ENCODE peak calls at places on chromosomes 3 and 15, in six cellular contexts. S is A549, O is GM12878, E is K562, A is upper lobe of left lung, N is HepG2. X is an unnamed sample.

GRCh38 chr3:58179235-58180098 is 31.3 kb downstream of the DNASE1L3 start:
- ATAC-seq in S (peak), O (no peak), E (no peak), A (no peak), N (peak), X (no peak)

GRCh38 chr15:51801391-51801835 is 28.0 kb upstream of the TMOD3 start:
- ATAC-seq in S (peak), O (peak), E (peak), A (peak), N (peak), X (no peak)

GRCh38 chr3:127779747-127780146 is 42.6 kb downstream of the MGLL start:
- ATAC-seq in S (no peak), O (peak), E (no peak), A (no peak), N (no peak), X (peak)

GRCh38 chr3:178826437-178827010 is 245.1 kb downstream of the ZMAT3 start:
- ATAC-seq in S (no peak), O (peak), E (no peak), A (no peak), N (no peak), X (no peak)

GRCh38 chr3:33897306-33897705 is 98.9 kb downstream of the PDCD6IP start:
- ATAC-seq in S (no peak), O (no peak), E (no peak), A (no peak), N (no peak), X (no peak)

GRCh38 chr3:10929978-10930620 is 62.4 kb upstream of the SLC6A1 start:
- ATAC-seq in S (no peak), O (no peak), E (no peak), A (no peak), N (no peak), X (no peak)

GRCh38 chr15:79673416-79674123 is 223.2 kb downstream of the MTHFS start:
- ATAC-seq in S (peak), O (peak), E (no peak), A (peak), N (no peak), X (no peak)

GRCh38 chr15:35290301-35290721 is 205.2 kb upstream of the NANOGP8 start:
- ATAC-seq in S (no peak), O (no peak), E (no peak), A (no peak), N (no peak), X (no peak)

GRCh38 chr3:3191675-3192480 is 12.4 kb upstream of the CRBN start:
- ATAC-seq in S (no peak), O (no peak), E (peak), A (no peak), N (no peak), X (no peak)

GRCh38 chr3:136929984-136930671 is 27.7 kb upstream of the IL20RB start:
- ATAC-seq in S (no peak), O (no peak), E (no peak), A (peak), N (no peak), X (peak)

GRCh38 chr3:47083786-47084185 is 80.1 kb downstream of the SETD2 start:
- ATAC-seq in S (no peak), O (peak), E (no peak), A (peak), N (no peak), X (no peak)

GRCh38 chr3:112109313-112109712 is 23.1 kb downstream of the C3orf52 start:
- ATAC-seq in S (no peak), O (no peak), E (no peak), A (no peak), N (peak), X (no peak)

GRCh38 chr15:70268698-70269251 is 171.1 kb upstream of the TLE3 start:
- ATAC-seq in S (no peak), O (peak), E (no peak), A (no peak), N (no peak), X (no peak)

GRCh38 chr3:48320994-48321393 is 12.5 kb downstream of the SPINK8 start:
- ATAC-seq in S (no peak), O (no peak), E (no peak), A (no peak), N (no peak), X (no peak)

GRCh38 chr3:9785602-9786001 is 6.7 kb downstream of the TADA3 start:
- ATAC-seq in S (no peak), O (no peak), E (peak), A (no peak), N (no peak), X (no peak)

GRCh38 chr3:9784876-9785443 is 7.3 kb downstream of the TADA3 start:
- ATAC-seq in S (no peak), O (no peak), E (no peak), A (no peak), N (no peak), X (peak)

GRCh38 chr3:9787714-9788113 is 4.6 kb downstream of the TADA3 start:
- ATAC-seq in S (no peak), O (no peak), E (no peak), A (no peak), N (no peak), X (no peak)

GRCh38 chr3:9786209-9786739 is 6.0 kb downstream of the TADA3 start:
- ATAC-seq in S (no peak), O (no peak), E (peak), A (no peak), N (no peak), X (no peak)

GRCh38 chr3:9786825-9787654 is 5.2 kb downstream of the TADA3 start:
- ATAC-seq in S (no peak), O (peak), E (peak), A (no peak), N (no peak), X (no peak)
- TF ChIP-seq CTCF in S (peak), O (peak), E (peak), A (no peak), N (peak), X (peak)

GRCh38 chr3:122913539-122914100 is 113.9 kb downstream of the SEMA5B start:
- ATAC-seq in S (no peak), O (no peak), E (no peak), A (no peak), N (no peak), X (no peak)
- TF ChIP-seq EP300 in S (no peak), O (no peak), E (no peak), A (no peak), N (no peak), X (no peak)

GRCh38 chr3:119434703-119435102 is 28.7 kb downstream of the TMEM39A start:
- ATAC-seq in S (no peak), O (no peak), E (no peak), A (no peak), N (no peak), X (no peak)
- TF ChIP-seq CTCF in S (no peak), O (no peak), E (no peak), A (no peak), N (no peak), X (no peak)

GRCh38 chr15:25188051-25188450 is 233.3 kb downstream of the SNRPN start:
- ATAC-seq in S (no peak), O (no peak), E (no peak), A (no peak), N (no peak), X (no peak)

GRCh38 chr15:25186906-25187645 is 232.3 kb downstream of the SNRPN start:
- ATAC-seq in S (no peak), O (no peak), E (no peak), A (no peak), N (no peak), X (no peak)

GRCh38 chr15:25189551-25189950 is 234.8 kb downstream of the SNRPN start:
- ATAC-seq in S (no peak), O (no peak), E (no peak), A (no peak), N (no peak), X (no peak)

GRCh38 chr15:25186411-25186810 is 231.6 kb downstream of the SNRPN start:
- ATAC-seq in S (no peak), O (no peak), E (no peak), A (no peak), N (no peak), X (no peak)

GRCh38 chr15:25188551-25189101 is 233.8 kb downstream of the SNRPN start:
- ATAC-seq in S (no peak), O (no peak), E (no peak), A (no peak), N (no peak), X (no peak)
- TF ChIP-seq EP300 in S (no peak), O (no peak), E (no peak), A (no peak), N (no peak), X (no peak)

DNA sequence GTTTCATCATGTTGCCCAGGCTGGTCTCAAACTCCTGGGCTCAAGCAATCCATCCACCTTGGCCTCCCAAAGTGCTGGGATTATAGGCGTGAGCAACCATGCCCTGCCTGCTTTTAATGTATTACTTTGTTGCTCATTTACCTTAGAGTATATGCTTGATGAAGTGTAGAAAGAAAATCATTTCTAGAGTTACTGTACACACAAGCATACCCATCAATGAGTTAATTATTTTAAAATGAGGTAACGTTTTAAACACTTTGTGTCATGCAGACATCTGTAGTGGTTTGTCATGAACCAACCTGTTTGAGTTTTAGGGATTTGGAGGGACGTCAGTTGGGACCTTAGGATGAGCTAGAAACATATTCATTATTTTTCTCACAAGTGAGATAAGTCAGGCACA is 332.4 kb upstream of the IGF1R start:
- ATAC-seq in S (no peak), O (no peak), E (no peak), A (no peak), N (no peak), X (no peak)
- TF ChIP-seq CTCF in S (no peak), O (no peak), E (no peak), A (no peak), N (no peak), X (no peak)

GRCh38 chr3:80668100-80668499 is 900.3 kb upstream of the ROBO1 start:
- ATAC-seq in S (no peak), O (no peak), E (no peak), A (no peak), N (no peak), X (no peak)

GRCh38 chr3:80668600-80669281 is 900.9 kb upstream of the ROBO1 start:
- ATAC-seq in S (no peak), O (no peak), E (no peak), A (no peak), N (peak), X (no peak)

GRCh38 chr3:80663426-80663825 is 895.6 kb upstream of the ROBO1 start:
- ATAC-seq in S (no peak), O (no peak), E (no peak), A (no peak), N (no peak), X (no peak)
- TF ChIP-seq EP300 in S (no peak), O (no peak), E (no peak), A (no peak), N (no peak), X (no peak)

DNA sequence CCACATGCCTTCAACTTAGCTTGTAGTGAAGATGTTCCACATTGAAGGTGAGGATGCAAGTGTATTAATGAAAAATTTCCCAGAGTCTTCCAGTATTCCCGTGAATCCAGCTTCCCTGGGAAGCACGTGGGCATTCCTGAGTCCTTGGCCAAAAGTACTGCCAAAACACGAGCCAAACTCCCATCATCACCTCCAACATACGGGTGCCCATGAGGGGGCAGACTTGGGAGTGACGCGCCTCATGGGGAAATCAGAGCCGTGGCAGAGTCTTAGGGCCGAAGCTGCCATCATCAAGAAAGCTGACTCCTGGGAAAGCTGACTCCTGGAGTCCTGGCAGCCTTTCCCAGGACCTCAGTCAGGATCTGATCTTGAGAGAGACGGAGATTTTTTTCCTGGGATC is 20.1 kb upstream of the TM2D3 start:
- ATAC-seq in S (no peak), O (no peak), E (no peak), A (no peak), N (no peak), X (no peak)
- TF ChIP-seq CTCF in S (no peak), O (no peak), E (no peak), A (no peak), N (no peak), X (no peak)